ENCODE peak calls at places on chromosome 10, in six cellular contexts. One of them, this sample, is unnamed. For H3K4me1, the result is how much of the 10 kb centered on the place peaks cover.

GRCh38 chr10:129756912-129757861 is 206.9 kb downstream of the EBF3 start:
- DNase-seq in prostate gland: peak
- DNase-seq in transverse colon: peak
- DNase-seq in HCT116: no peak
- DNase-seq in sigmoid colon: peak
- DNase-seq in stomach: peak
- DNase-seq in this sample: no peak

GRCh38 chr10:24756283-24756682 is 32.6 kb upstream of the ARHGAP21 start:
- DNase-seq in prostate gland: no peak
- DNase-seq in transverse colon: no peak
- DNase-seq in HCT116: no peak
- DNase-seq in stomach: no peak
- DNase-seq in sigmoid colon: no peak
- DNase-seq in this sample: no peak

GRCh38 chr10:16644146-16644545 is 122.5 kb upstream of the C1QL3 start:
- DNase-seq in sigmoid colon: no peak
- DNase-seq in prostate gland: no peak
- DNase-seq in stomach: no peak
- DNase-seq in HCT116: no peak
- DNase-seq in transverse colon: no peak
- DNase-seq in this sample: no peak

GRCh38 chr10:7432884-7433726 is 22.3 kb upstream of the SFMBT2 start:
- DNase-seq in HCT116: no peak
- DNase-seq in transverse colon: no peak
- DNase-seq in stomach: no peak
- DNase-seq in prostate gland: no peak
- DNase-seq in sigmoid colon: no peak
- DNase-seq in this sample: no peak

GRCh38 chr10:79201706-79202105 is 132.9 kb downstream of the ZMIZ1 start:
- DNase-seq in sigmoid colon: no peak
- DNase-seq in stomach: no peak
- DNase-seq in transverse colon: no peak
- DNase-seq in HCT116: no peak
- DNase-seq in prostate gland: no peak
- DNase-seq in this sample: no peak

GRCh38 chr10:109934958-109935793 is 11.9 kb upstream of the XPNPEP1 start:
- DNase-seq in prostate gland: peak
- DNase-seq in stomach: no peak
- DNase-seq in sigmoid colon: no peak
- DNase-seq in HCT116: no peak
- DNase-seq in transverse colon: no peak
- DNase-seq in this sample: no peak

GRCh38 chr10:124625831-124626238 is 118.3 kb downstream of the FAM53B start:
- DNase-seq in transverse colon: no peak
- DNase-seq in sigmoid colon: no peak
- DNase-seq in stomach: no peak
- DNase-seq in prostate gland: no peak
- DNase-seq in HCT116: no peak
- DNase-seq in this sample: no peak

GRCh38 chr10:133455611-133456031 is 1.9 kb downstream of the SCART1 start:
- DNase-seq in sigmoid colon: no peak
- DNase-seq in HCT116: no peak
- DNase-seq in transverse colon: no peak
- DNase-seq in prostate gland: no peak
- DNase-seq in stomach: no peak
- DNase-seq in this sample: peak

GRCh38 chr10:95550073-95550672 is 11.0 kb downstream of the SORBS1 start:
- DNase-seq in HCT116: no peak
- DNase-seq in transverse colon: no peak
- DNase-seq in prostate gland: peak
- DNase-seq in sigmoid colon: no peak
- DNase-seq in stomach: peak
- DNase-seq in this sample: no peak

GRCh38 chr10:70722820-70723424 is 50.6 kb downstream of the ADAMTS14 start:
- DNase-seq in sigmoid colon: no peak
- DNase-seq in prostate gland: no peak
- DNase-seq in HCT116: peak
- DNase-seq in stomach: no peak
- DNase-seq in transverse colon: no peak
- DNase-seq in this sample: no peak

GRCh38 chr10:95445837-95446347 is 115.3 kb downstream of the SORBS1 start:
- DNase-seq in sigmoid colon: peak
- DNase-seq in stomach: peak
- DNase-seq in transverse colon: peak
- DNase-seq in HCT116: peak
- DNase-seq in prostate gland: peak
- DNase-seq in this sample: no peak

GRCh38 chr10:103548581-103549348 is 55.3 kb downstream of the NEURL1 start:
- DNase-seq in transverse colon: peak
- DNase-seq in sigmoid colon: no peak
- DNase-seq in HCT116: no peak
- DNase-seq in stomach: peak
- DNase-seq in prostate gland: no peak
- DNase-seq in this sample: peak

GRCh38 chr10:76998451-76998850 is 639.2 kb downstream of the KCNMA1 start:
- DNase-seq in transverse colon: no peak
- DNase-seq in prostate gland: no peak
- DNase-seq in stomach: no peak
- DNase-seq in HCT116: no peak
- DNase-seq in sigmoid colon: no peak
- DNase-seq in this sample: no peak

GRCh38 chr10:103663802-103664201 is 170.3 kb downstream of the NEURL1 start:
- DNase-seq in stomach: peak
- DNase-seq in prostate gland: peak
- DNase-seq in HCT116: no peak
- DNase-seq in transverse colon: no peak
- DNase-seq in sigmoid colon: peak
- DNase-seq in this sample: no peak

GRCh38 chr10:108911814-108912541 is 1011.3 kb downstream of the XPNPEP1 start:
- DNase-seq in HCT116: no peak
- DNase-seq in stomach: peak
- DNase-seq in prostate gland: no peak
- DNase-seq in transverse colon: peak
- DNase-seq in sigmoid colon: peak
- DNase-seq in this sample: peak

GRCh38 chr10:130458509-130458908 is 322.3 kb downstream of the GLRX3 start:
- DNase-seq in transverse colon: no peak
- DNase-seq in prostate gland: no peak
- DNase-seq in stomach: no peak
- DNase-seq in HCT116: no peak
- DNase-seq in sigmoid colon: no peak
- DNase-seq in this sample: peak

GRCh38 chr10:44824607-44825006 is 86.5 kb upstream of the TMEM72 start:
- DNase-seq in transverse colon: no peak
- DNase-seq in stomach: no peak
- DNase-seq in HCT116: no peak
- DNase-seq in prostate gland: no peak
- DNase-seq in sigmoid colon: no peak
- DNase-seq in this sample: no peak

GRCh38 chr10:44828515-44829142 is 82.5 kb upstream of the TMEM72 start:
- DNase-seq in stomach: no peak
- DNase-seq in HCT116: no peak
- DNase-seq in sigmoid colon: no peak
- DNase-seq in transverse colon: no peak
- DNase-seq in prostate gland: no peak
- DNase-seq in this sample: no peak

GRCh38 chr10:44830022-44830421 is 81.1 kb upstream of the TMEM72 start:
- DNase-seq in sigmoid colon: no peak
- DNase-seq in stomach: no peak
- DNase-seq in prostate gland: no peak
- DNase-seq in transverse colon: no peak
- DNase-seq in HCT116: no peak
- DNase-seq in this sample: no peak

GRCh38 chr10:44829426-44829825 is 81.7 kb upstream of the TMEM72 start:
- DNase-seq in transverse colon: no peak
- DNase-seq in prostate gland: no peak
- DNase-seq in sigmoid colon: no peak
- DNase-seq in stomach: no peak
- DNase-seq in HCT116: no peak
- DNase-seq in this sample: no peak

DNA sequence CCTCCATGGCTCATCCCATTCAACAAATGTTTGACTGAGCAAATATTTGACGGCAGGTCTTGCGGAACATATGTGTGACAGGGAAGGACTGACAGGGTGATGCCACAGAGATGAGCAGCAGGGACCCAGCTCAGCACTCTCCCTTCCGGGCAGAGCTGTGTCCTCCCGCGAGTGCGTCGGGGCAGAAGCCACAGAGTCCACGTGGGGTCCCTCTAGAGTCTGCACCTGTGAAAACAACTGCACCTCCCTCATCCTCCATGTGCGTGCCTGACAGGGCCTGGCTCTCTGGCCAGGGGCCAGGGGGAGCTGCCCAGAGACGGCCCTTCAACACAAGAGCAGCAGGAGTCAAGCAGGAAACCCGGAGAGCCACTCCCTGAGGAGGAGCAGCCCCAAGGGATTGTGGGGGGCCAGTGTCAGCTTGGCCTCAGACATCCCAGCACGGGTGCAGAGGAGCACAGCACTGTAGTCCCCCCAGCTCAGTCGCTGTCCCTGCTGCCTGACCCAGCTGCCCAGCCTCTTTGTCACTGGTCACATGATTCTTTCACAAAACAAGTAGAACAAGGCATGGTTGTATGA is 83.6 kb upstream of the TMEM72 start:
- DNase-seq in transverse colon: no peak
- DNase-seq in stomach: no peak
- DNase-seq in prostate gland: no peak
- DNase-seq in HCT116: no peak
- DNase-seq in sigmoid colon: no peak
- DNase-seq in this sample: no peak
- H3K4me1 ChIP-seq in transverse colon: under half
- H3K4me1 ChIP-seq in stomach: under half
- H3K4me1 ChIP-seq in prostate gland: under half
- H3K4me1 ChIP-seq in HCT116: under half
- H3K4me1 ChIP-seq in sigmoid colon: under half
- H3K4me1 ChIP-seq in this sample: under half

DNA sequence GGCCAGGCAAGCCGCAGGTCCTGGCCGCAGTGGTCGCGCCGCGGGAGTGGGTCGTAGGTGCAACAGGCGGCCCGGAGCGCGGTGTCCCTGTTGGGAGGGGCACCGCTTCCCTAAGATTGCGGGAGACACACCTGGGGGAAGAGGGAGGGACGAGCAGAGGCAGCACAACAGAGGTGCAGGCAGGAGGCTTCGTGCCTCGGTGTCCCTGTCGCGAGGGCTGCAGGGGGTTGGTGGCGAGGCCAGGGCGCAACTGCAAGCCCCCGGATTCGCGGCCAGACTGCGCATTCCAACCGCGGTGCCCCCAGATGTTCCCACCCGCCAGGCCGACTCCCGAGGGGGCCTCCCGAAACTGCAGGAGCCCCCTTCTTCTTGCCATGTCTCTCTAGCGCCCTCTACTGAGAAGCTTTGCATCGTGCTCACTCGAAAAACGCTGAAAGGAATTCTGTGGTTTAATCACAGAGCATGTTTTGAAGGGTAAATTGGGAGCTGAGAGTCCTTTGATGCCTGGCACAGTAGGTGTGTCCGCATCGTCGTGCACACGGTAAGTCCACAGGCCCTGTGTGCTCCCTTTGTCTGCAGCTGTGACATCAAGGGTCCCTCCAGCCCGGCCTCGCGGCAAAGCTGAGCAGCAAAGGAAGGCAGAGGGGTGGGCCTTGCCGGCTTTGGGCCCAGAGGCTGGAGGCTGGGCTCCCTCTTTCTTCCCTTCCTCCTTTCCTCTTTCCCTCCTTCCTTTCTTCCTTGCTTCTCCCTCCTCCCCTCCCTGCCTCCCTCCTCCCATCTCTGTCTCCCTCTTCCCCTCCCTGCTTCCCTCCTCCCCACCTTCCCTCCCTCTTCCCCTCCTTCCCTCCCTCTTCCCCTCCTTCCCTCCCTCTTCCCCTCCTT is 6.2 kb upstream of the MBL2 start:
- DNase-seq in transverse colon: no peak
- DNase-seq in prostate gland: no peak
- DNase-seq in sigmoid colon: no peak
- DNase-seq in HCT116: peak
- DNase-seq in stomach: no peak
- DNase-seq in this sample: no peak
- TF ChIP-seq CTCF in transverse colon: peak
- TF ChIP-seq CTCF in prostate gland: no peak
- TF ChIP-seq CTCF in sigmoid colon: no peak
- TF ChIP-seq CTCF in HCT116: peak
- TF ChIP-seq CTCF in stomach: no peak
- TF ChIP-seq CTCF in this sample: no peak

GRCh38 chr10:987635-987905 is 664 bp upstream of the GTPBP4 start:
- DNase-seq in prostate gland: no peak
- DNase-seq in HCT116: no peak
- DNase-seq in transverse colon: no peak
- DNase-seq in stomach: peak
- DNase-seq in sigmoid colon: no peak
- DNase-seq in this sample: no peak

GRCh38 chr10:988667-989545 is 672 bp downstream of the GTPBP4 start:
- DNase-seq in sigmoid colon: no peak
- DNase-seq in HCT116: no peak
- DNase-seq in stomach: no peak
- DNase-seq in prostate gland: no peak
- DNase-seq in transverse colon: no peak
- DNase-seq in this sample: peak

GRCh38 chr10:986881-987634 is 1.2 kb upstream of the GTPBP4 start:
- DNase-seq in prostate gland: no peak
- DNase-seq in sigmoid colon: no peak
- DNase-seq in HCT116: no peak
- DNase-seq in stomach: no peak
- DNase-seq in transverse colon: no peak
- DNase-seq in this sample: no peak

GRCh38 chr10:986137-986825 is 2.0 kb upstream of the GTPBP4 start:
- DNase-seq in transverse colon: no peak
- DNase-seq in stomach: peak
- DNase-seq in sigmoid colon: no peak
- DNase-seq in prostate gland: no peak
- DNase-seq in HCT116: no peak
- DNase-seq in this sample: no peak

GRCh38 chr10:987906-988666 is at the start of gene GTPBP4:
- DNase-seq in stomach: peak
- DNase-seq in HCT116: peak
- DNase-seq in sigmoid colon: peak
- DNase-seq in prostate gland: peak
- DNase-seq in transverse colon: peak
- DNase-seq in this sample: peak
- TF ChIP-seq POLR2AphosphoS5 in stomach: peak
- TF ChIP-seq POLR2AphosphoS5 in HCT116: no peak
- TF ChIP-seq POLR2AphosphoS5 in sigmoid colon: peak
- TF ChIP-seq POLR2AphosphoS5 in prostate gland: peak
- TF ChIP-seq POLR2AphosphoS5 in transverse colon: peak
- TF ChIP-seq POLR2AphosphoS5 in this sample: peak

GRCh38 chr10:114526497-114527238 is 122.4 kb upstream of the AFAP1L2 start:
- DNase-seq in stomach: peak
- DNase-seq in sigmoid colon: peak
- DNase-seq in transverse colon: peak
- DNase-seq in HCT116: peak
- DNase-seq in prostate gland: peak
- DNase-seq in this sample: peak

GRCh38 chr10:114525368-114525949 is 121.2 kb upstream of the AFAP1L2 start:
- DNase-seq in sigmoid colon: no peak
- DNase-seq in prostate gland: no peak
- DNase-seq in transverse colon: no peak
- DNase-seq in HCT116: no peak
- DNase-seq in stomach: no peak
- DNase-seq in this sample: no peak

GRCh38 chr10:114526112-114526496 is 121.8 kb upstream of the AFAP1L2 start:
- DNase-seq in transverse colon: no peak
- DNase-seq in stomach: no peak
- DNase-seq in prostate gland: no peak
- DNase-seq in HCT116: no peak
- DNase-seq in sigmoid colon: no peak
- DNase-seq in this sample: no peak

GRCh38 chr10:114521250-114521649 is 116.9 kb upstream of the AFAP1L2 start:
- DNase-seq in transverse colon: no peak
- DNase-seq in sigmoid colon: no peak
- DNase-seq in stomach: no peak
- DNase-seq in prostate gland: no peak
- DNase-seq in HCT116: no peak
- DNase-seq in this sample: no peak

GRCh38 chr10:114523876-114524275 is 119.6 kb upstream of the AFAP1L2 start:
- DNase-seq in prostate gland: no peak
- DNase-seq in HCT116: no peak
- DNase-seq in stomach: no peak
- DNase-seq in sigmoid colon: no peak
- DNase-seq in transverse colon: no peak
- DNase-seq in this sample: no peak
- H3K4me1 ChIP-seq in prostate gland: under half
- H3K4me1 ChIP-seq in HCT116: half or more
- H3K4me1 ChIP-seq in stomach: half or more
- H3K4me1 ChIP-seq in sigmoid colon: under half
- H3K4me1 ChIP-seq in transverse colon: half or more
- H3K4me1 ChIP-seq in this sample: half or more